ENCODE peak calls at places on chromosomes 12 and 14, in four cellular contexts. H is activated CD8-positive, alpha-beta memory T cell treated with anti-CD3 and anti-CD28 coated beads for 48 hours; D is SK-MEL-5; L is activated CD4-positive, alpha-beta T cell treated with anti-CD3 and anti-CD28 coated beads for 24 hours. G is an unnamed sample.

GRCh38 chr14:51116682-51117081 is 21.8 kb upstream of the TRIM9 start:
- DNase-seq in H (no peak), D (no peak), L (no peak), G (no peak)

GRCh38 chr12:459430-460258 is at the start of gene B4GALNT3:
- DNase-seq in H (no peak), D (peak; percentile 23), L (no peak), G (no peak)

GRCh38 chr12:12723147-12723680 is 6.0 kb downstream of the CDKN1B start:
- DNase-seq in H (no peak), D (no peak), L (no peak), G (peak; percentile 25)

GRCh38 chr14:45198551-45198950 is 54.5 kb downstream of the MIS18BP1 start:
- DNase-seq in H (no peak), D (peak; percentile 67), L (no peak), G (peak; percentile 16)

GRCh38 chr12:111434680-111435338 is 29.1 kb downstream of the SH2B3 start:
- DNase-seq in H (peak; percentile 78), D (no peak), L (peak; percentile 65), G (no peak)

GRCh38 chr14:72616294-72616693 is 277.6 kb downstream of the DPF3 start:
- DNase-seq in H (no peak), D (no peak), L (no peak), G (no peak)

GRCh38 chr12:93022603-93023340 is 93.7 kb upstream of the EEA1 start:
- DNase-seq in H (no peak), D (no peak), L (no peak), G (no peak)

GRCh38 chr14:55340482-55340881 is 69.3 kb downstream of the FBXO34 start:
- DNase-seq in H (no peak), D (no peak), L (no peak), G (no peak)

GRCh38 chr14:22920697-22921096 is 1.7 kb upstream of the RBM23 start:
- DNase-seq in H (no peak), D (no peak), L (no peak), G (no peak)

GRCh38 chr12:47946413-47947107 is 16.8 kb upstream of the TMEM106C start:
- DNase-seq in H (no peak), D (no peak), L (no peak), G (no peak)

GRCh38 chr14:70987042-70987441 is 79.8 kb downstream of the PCNX1 start:
- DNase-seq in H (no peak), D (no peak), L (no peak), G (no peak)

GRCh38 chr12:238736-239398 is 23.8 kb downstream of the SLC6A13 start:
- DNase-seq in H (no peak), D (no peak), L (no peak), G (no peak)

GRCh38 chr14:87896393-87897380 is 96.3 kb downstream of the GALC start:
- DNase-seq in H (no peak), D (peak; percentile 78), L (no peak), G (peak; percentile 57)

GRCh38 chr12:57214398-57214781 is 2.2 kb upstream of the NXPH4 start:
- DNase-seq in H (no peak), D (peak; percentile 80), L (peak; percentile 51), G (no peak)

GRCh38 chr14:72644758-72645489 is 249.0 kb downstream of the DPF3 start:
- DNase-seq in H (no peak), D (peak; percentile 13), L (no peak), G (no peak)

GRCh38 chr14:38174721-38175120 is 33.0 kb upstream of the SSTR1 start:
- DNase-seq in H (no peak), D (no peak), L (no peak), G (no peak)

GRCh38 chr12:15613981-15614380 is 175.2 kb downstream of the EPS8 start:
- DNase-seq in H (no peak), D (no peak), L (no peak), G (no peak)

GRCh38 chr12:49868449-49868848 is 25.5 kb upstream of the BCDIN3D start:
- DNase-seq in H (no peak), D (no peak), L (no peak), G (no peak)

GRCh38 chr12:92289611-92290010 is 144.0 kb upstream of the BTG1 start:
- DNase-seq in H (no peak), D (peak; percentile 90), L (no peak), G (peak; percentile 82)

GRCh38 chr12:28032811-28033537 is 60.4 kb upstream of the PTHLH start:
- DNase-seq in H (no peak), D (no peak), L (no peak), G (no peak)

GRCh38 chr14:99134333-99135046 is 137.5 kb downstream of the BCL11B start:
- DNase-seq in H (no peak), D (no peak), L (no peak), G (no peak)

G was measured in foreskin melanocyte.